ENCODE peak calls at places on chromosomes 3 and 15, in eight cellular contexts. O is aorta, X is GM04503, T is MCF 10A, S is GM19239, A is C1 segment of cervical spinal cord, P is left cardiac atrium, W is NCI-H510A treated with DMSO at 0.1 percent for 48 hours. K is an unnamed sample.

GRCh38 chr15:67107014-67107812 is 41.8 kb downstream of the SMAD3 start:
- DNase-seq in W (no peak), S (no peak), A (no peak), X (peak; percentile 98), P (peak; percentile 68), O (peak; percentile 88), T (peak; percentile 99), K (no peak)

GRCh38 chr3:45841380-45841700 is 579 bp downstream of the LZTFL1 start:
- DNase-seq in A (peak; percentile 25), O (peak; percentile 72), P (no peak), S (no peak), W (no peak), X (no peak), T (peak; percentile 18), K (no peak)

GRCh38 chr15:58182460-58183163 is 44.4 kb downstream of the AQP9 start:
- DNase-seq in O (peak; percentile 79), S (peak; percentile 31), T (peak; percentile 55), A (peak; percentile 27), P (peak; percentile 55), W (peak; percentile 29), X (no peak), K (peak; percentile 87)

GRCh38 chr3:187568171-187568570 is 102.0 kb downstream of the SST start:
- DNase-seq in S (no peak), X (no peak), P (no peak), W (no peak), A (no peak), O (no peak), T (no peak), K (no peak)

GRCh38 chr3:24680214-24680967 is 185.7 kb upstream of the THRB start:
- DNase-seq in A (peak; percentile 30), T (peak; percentile 69), P (peak; percentile 66), S (peak; percentile 15), W (peak; percentile 51), O (peak; percentile 93), X (no peak), K (peak; percentile 94)

GRCh38 chr3:96619475-96619874 is 194.9 kb upstream of the EPHA6 start:
- DNase-seq in A (no peak), W (no peak), X (no peak), T (no peak), S (no peak), O (peak; percentile 57), P (no peak), K (no peak)

GRCh38 chr3:140427786-140428185 is 250.1 kb upstream of the TRIM42 start:
- DNase-seq in S (no peak), P (no peak), X (no peak), T (no peak), O (no peak), A (no peak), W (no peak), K (peak; percentile 33)

GRCh38 chr15:70424937-70425411 is 327.3 kb upstream of the TLE3 start:
- DNase-seq in O (no peak), A (no peak), T (no peak), P (no peak), S (no peak), W (no peak), X (no peak), K (no peak)

K was measured in endodermal cell.